ENCODE peak calls at places on chromosomes 7 and 10, in four cellular contexts. Z is IMR-90, E is H1, X is H9. O is an unnamed sample.

GRCh38 chr10:77291596-77292505 is 345.8 kb downstream of the KCNMA1 start:
- DNase-seq in E (no peak), Z (peak; percentile 40), X (no peak), O (peak; percentile 61)

GRCh38 chr10:124221356-124222297 is 128.2 kb upstream of the CHST15 start:
- DNase-seq in X (no peak), E (no peak), Z (no peak), O (peak; percentile 81)

GRCh38 chr10:128875955-128876354 is 591.1 kb upstream of the MGMT start:
- DNase-seq in Z (no peak), X (no peak), E (no peak), O (no peak)

GRCh38 chr7:154879629-154880028 is 123.3 kb downstream of the PAXIP1 start:
- DNase-seq in E (no peak), Z (no peak), X (no peak), O (no peak)

GRCh38 chr10:79084972-79085597 is 16.3 kb downstream of the ZMIZ1 start:
- DNase-seq in X (no peak), E (no peak), Z (no peak), O (no peak)

GRCh38 chr7:78576196-78576595 is 777.6 kb downstream of the PHTF2 start:
- DNase-seq in Z (peak; percentile 17), E (no peak), X (no peak), O (peak; percentile 89)

GRCh38 chr7:22856437-22856836 is 33.8 kb upstream of the TOMM7 start:
- DNase-seq in E (no peak), X (no peak), Z (no peak), O (no peak)

GRCh38 chr7:107167483-107168232 is 1.1 kb upstream of the HBP1 start:
- DNase-seq in X (no peak), E (no peak), Z (peak; percentile 90), O (peak; percentile 88)

GRCh38 chr10:131142446-131143380 is 168.8 kb downstream of the TCERG1L start:
- DNase-seq in Z (no peak), X (no peak), E (no peak), O (peak; percentile 16)

GRCh38 chr7:114889646-114890285 is 32.1 kb upstream of the MDFIC start:
- DNase-seq in E (no peak), X (no peak), Z (peak; percentile 99), O (peak; percentile 92)

GRCh38 chr7:133675510-133676218 is 422.8 kb downstream of the EXOC4 start:
- DNase-seq in X (no peak), Z (peak; percentile 24), E (no peak), O (no peak)

GRCh38 chr10:93652857-93653256 is 40.5 kb downstream of the PDE6C start:
- DNase-seq in X (no peak), E (no peak), Z (peak; percentile 11), O (no peak)

GRCh38 chr7:120274899-120275298 is 1.9 kb downstream of the KCND2 start:
- DNase-seq in Z (no peak), E (no peak), X (no peak), O (no peak)

GRCh38 chr7:91352091-91352490 is 87.9 kb downstream of the FZD1 start:
- DNase-seq in Z (no peak), X (no peak), E (no peak), O (no peak)

GRCh38 chr7:79548616-79549206 is 95.2 kb upstream of the MAGI2 start:
- DNase-seq in E (no peak), Z (peak; percentile 2), X (no peak), O (peak; percentile 79)

GRCh38 chr10:50807851-50808776 is 68.4 kb downstream of the ASAH2B start:
- DNase-seq in Z (peak; percentile 16), X (no peak), E (no peak), O (peak; percentile 33)

GRCh38 chr7:46205478-46205877 is 284.4 kb upstream of the IGFBP3 start:
- DNase-seq in X (no peak), E (no peak), Z (no peak), O (no peak)

GRCh38 chr10:24246365-24246764 is 37.4 kb downstream of the KIAA1217 start:
- DNase-seq in Z (no peak), E (no peak), X (no peak), O (no peak)

GRCh38 chr10:14244801-14245211 is 85.9 kb downstream of the FRMD4A start:
- DNase-seq in E (no peak), X (no peak), Z (peak; percentile 38), O (peak; percentile 40)

GRCh38 chr10:7857259-7857658 is 39.0 kb downstream of the TAF3 start:
- DNase-seq in Z (no peak), E (no peak), X (no peak), O (no peak)

GRCh38 chr10:61857746-61858145 is 43.8 kb upstream of the ARID5B start:
- DNase-seq in Z (no peak), E (no peak), X (no peak), O (no peak)

GRCh38 chr7:41107330-41107937 is 595.5 kb downstream of the INHBA start:
- DNase-seq in X (no peak), Z (peak; percentile 67), E (no peak), O (peak; percentile 22)

GRCh38 chr7:142376356-142376997 is 118.6 kb upstream of the PRSS58 start:
- DNase-seq in E (no peak), Z (no peak), X (no peak), O (peak; percentile 19)

GRCh38 chr7:42175834-42176745 is 60.9 kb downstream of the GLI3 start:
- DNase-seq in X (no peak), E (no peak), Z (no peak), O (no peak)

GRCh38 chr10:94630017-94630688 is 53.4 kb upstream of the CYP2C18 start:
- DNase-seq in E (no peak), Z (peak; percentile 12), X (no peak), O (peak; percentile 48)

GRCh38 chr10:84469470-84469869 is 141.1 kb downstream of the CCSER2 start:
- DNase-seq in Z (no peak), E (no peak), X (no peak), O (no peak)

GRCh38 chr7:2757904-2758672 is 70.1 kb downstream of the AMZ1 start:
- DNase-seq in Z (peak; percentile 99), X (no peak), E (no peak), O (peak; percentile 87)

GRCh38 chr10:124590216-124591122 is 128.8 kb downstream of the LHPP start:
- DNase-seq in X (no peak), Z (no peak), E (no peak), O (no peak)

GRCh38 chr10:98642281-98642680 is 195.5 kb upstream of the HPS1 start:
- DNase-seq in Z (no peak), E (no peak), X (no peak), O (no peak)

GRCh38 chr7:82373890-82374289 is 69.7 kb downstream of the CACNA2D1 start:
- DNase-seq in E (no peak), Z (no peak), X (no peak), O (no peak)

GRCh38 chr7:132577206-132578049 is 1.2 kb upstream of the PLXNA4 start:
- DNase-seq in X (peak; percentile 69), E (no peak), Z (peak; percentile 16), O (peak; percentile 88)

GRCh38 chr10:49322371-49323170 is 23.6 kb downstream of the C10orf71 start:
- DNase-seq in Z (no peak), E (no peak), X (no peak), O (no peak)

GRCh38 chr7:66379761-66380160 is 174.6 kb downstream of the TPST1 start:
- DNase-seq in X (no peak), Z (peak; percentile 77), E (no peak), O (peak; percentile 14)

GRCh38 chr7:1446611-1447032 is 12.6 kb downstream of the MICALL2 start:
- DNase-seq in E (no peak), X (no peak), Z (no peak), O (no peak)

GRCh38 chr7:1447551-1448244 is 11.6 kb downstream of the MICALL2 start:
- DNase-seq in X (no peak), E (no peak), Z (peak; percentile 50), O (no peak)

GRCh38 chr7:1445341-1445740 is 13.9 kb downstream of the MICALL2 start:
- DNase-seq in X (no peak), Z (no peak), E (no peak), O (no peak)

GRCh38 chr7:1448958-1449357 is 10.3 kb downstream of the MICALL2 start:
- DNase-seq in E (no peak), X (no peak), Z (no peak), O (no peak)

DNA sequence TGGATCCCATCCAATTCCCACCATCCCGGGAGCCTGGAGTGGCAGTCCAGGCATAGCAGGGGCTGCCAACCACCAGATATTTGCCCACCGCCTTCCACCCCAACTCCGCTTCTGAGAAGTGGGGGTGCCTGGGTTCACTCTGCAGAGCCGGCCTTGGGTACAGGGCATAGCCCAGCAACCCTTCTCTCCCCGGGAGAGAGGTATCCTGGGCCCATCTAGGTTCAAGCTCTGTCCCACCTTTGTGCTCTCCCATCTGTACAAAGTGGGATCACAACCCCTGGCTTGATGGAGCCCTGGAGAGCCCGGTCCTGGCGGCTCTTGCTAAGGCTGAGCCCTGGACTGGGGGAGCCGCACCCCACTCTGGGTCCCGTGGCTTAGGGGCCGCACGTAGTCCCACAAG is 12.2 kb downstream of the MICALL2 start:
- DNase-seq in Z (no peak), X (no peak), E (no peak), O (no peak)
- H2BK5ac ChIP-seq in Z (no peak overlapping the region), X (no peak overlapping the region), E (no peak overlapping the region), O (no peak overlapping the region)

GRCh38 chr10:101113890-101114403 is 17.2 kb upstream of the TLX1 start:
- DNase-seq in Z (no peak), E (no peak), X (no peak), O (no peak)
- H3K56ac ChIP-seq in Z (no peak overlapping the region), E (no peak overlapping the region), X (no peak overlapping the region), O (no peak overlapping the region)

GRCh38 chr10:73905256-73906018 is 5.5 kb upstream of the PLAU start:
- DNase-seq in E (no peak), Z (no peak), X (no peak), O (no peak)
- H2BK5ac ChIP-seq in E (no peak overlapping the region), Z (peak overlapping the region; percentile 95), X (no peak overlapping the region), O (no peak overlapping the region)

GRCh38 chr10:36903040-36903439 is 222.4 kb upstream of the ANKRD30A start:
- DNase-seq in E (no peak), X (no peak), Z (no peak), O (no peak)
- H3K56ac ChIP-seq in E (no peak overlapping the region), X (no peak overlapping the region), Z (no peak overlapping the region), O (no peak overlapping the region)

DNA sequence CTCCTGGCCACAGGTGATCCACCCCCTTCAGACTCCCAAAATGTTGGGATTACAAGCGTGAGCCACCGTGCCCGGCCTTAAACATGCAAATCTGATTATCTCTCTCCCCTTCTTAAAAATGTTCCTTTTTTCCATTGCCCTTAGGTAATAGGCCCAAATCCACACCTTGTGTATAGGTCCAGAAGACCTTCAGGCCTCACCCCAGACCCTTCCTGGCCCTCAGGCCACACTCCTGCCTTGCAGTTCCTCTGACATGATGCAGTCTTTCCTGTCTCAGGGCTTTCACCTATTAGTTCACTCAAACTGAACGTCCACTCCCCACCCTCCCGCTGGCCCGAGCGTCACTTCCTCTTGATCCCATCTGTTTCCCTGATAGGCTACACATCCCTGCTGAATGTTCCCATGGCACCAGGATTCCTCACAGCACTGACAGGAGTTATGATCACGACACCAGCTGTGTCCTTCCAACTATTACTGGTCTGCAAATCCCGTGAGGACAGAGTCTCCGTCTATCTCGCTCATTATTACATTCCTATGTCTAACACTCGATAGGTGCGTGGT is 46.4 kb downstream of the DENND2A start:
- DNase-seq in Z (no peak), X (no peak), E (no peak), O (peak; percentile 26)
- H2BK5ac ChIP-seq in Z (no peak overlapping the region), X (no peak overlapping the region), E (no peak overlapping the region), O (no peak overlapping the region)

O was measured in mesendoderm.